ENCODE peak calls at places on chromosomes 6 and 20, in eight cellular contexts. C is HepG2, D is heart right ventricle, B is K562, Y is neuronal stem cell, A is astrocyte, N is mesenchymal stem cell, J is SK-N-SH. K is an unnamed sample. For H3K4me1, the result is how much of the 10 kb centered on the place peaks cover.

GRCh38 chr20:49646126-49646525 is 67.6 kb downstream of the B4GALT5 start:
- DNase-seq in C (no peak), D (no peak), B (no peak), Y (no peak), A (peak), N (no peak), J (no peak), K (no peak)

GRCh38 chr6:33885121-33886057 is 81.6 kb upstream of the MLN start:
- DNase-seq in C (no peak), D (no peak), B (no peak), Y (no peak), A (peak), N (peak), J (no peak), K (no peak)

GRCh38 chr20:12808006-12808567 is 200.7 kb upstream of the SPTLC3 start:
- DNase-seq in C (peak), D (no peak), B (peak), Y (no peak), A (no peak), N (no peak), J (peak), K (no peak)

GRCh38 chr20:54625497-54625896 is 150.1 kb downstream of the DOK5 start:
- DNase-seq in C (no peak), D (no peak), B (no peak), Y (no peak), A (no peak), N (no peak), J (no peak), K (no peak)

GRCh38 chr6:17588011-17588410 is 12.1 kb upstream of the FAM8A1 start:
- DNase-seq in C (no peak), D (no peak), B (no peak), Y (no peak), A (no peak), N (no peak), J (no peak), K (no peak)

GRCh38 chr20:52536841-52537400 is 345.3 kb upstream of the ZFP64 start:
- DNase-seq in C (no peak), D (no peak), B (no peak), Y (no peak), A (peak), N (peak), J (no peak), K (no peak)

GRCh38 chr6:147618927-147619326 is 110.4 kb downstream of the SAMD5 start:
- DNase-seq in C (no peak), D (no peak), B (no peak), Y (no peak), A (no peak), N (no peak), J (no peak), K (no peak)

GRCh38 chr6:82507112-82507511 is 143.5 kb downstream of the TPBG start:
- DNase-seq in C (no peak), D (no peak), B (no peak), Y (no peak), A (peak), N (no peak), J (no peak), K (no peak)

GRCh38 chr6:169702640-169703246 is 817 bp downstream of the C6orf120 start:
- DNase-seq in C (peak), D (peak), B (peak), Y (no peak), A (no peak), N (no peak), J (peak), K (no peak)

GRCh38 chr6:162733489-162733888 is 5.7 kb downstream of the PACRG start:
- DNase-seq in C (no peak), D (no peak), B (no peak), Y (no peak), A (no peak), N (no peak), J (no peak), K (peak)

GRCh38 chr6:25660512-25660911 is 8.5 kb downstream of the SCGN start:
- DNase-seq in C (peak), D (no peak), B (peak), Y (no peak), A (peak), N (peak), J (no peak), K (no peak)

DNA sequence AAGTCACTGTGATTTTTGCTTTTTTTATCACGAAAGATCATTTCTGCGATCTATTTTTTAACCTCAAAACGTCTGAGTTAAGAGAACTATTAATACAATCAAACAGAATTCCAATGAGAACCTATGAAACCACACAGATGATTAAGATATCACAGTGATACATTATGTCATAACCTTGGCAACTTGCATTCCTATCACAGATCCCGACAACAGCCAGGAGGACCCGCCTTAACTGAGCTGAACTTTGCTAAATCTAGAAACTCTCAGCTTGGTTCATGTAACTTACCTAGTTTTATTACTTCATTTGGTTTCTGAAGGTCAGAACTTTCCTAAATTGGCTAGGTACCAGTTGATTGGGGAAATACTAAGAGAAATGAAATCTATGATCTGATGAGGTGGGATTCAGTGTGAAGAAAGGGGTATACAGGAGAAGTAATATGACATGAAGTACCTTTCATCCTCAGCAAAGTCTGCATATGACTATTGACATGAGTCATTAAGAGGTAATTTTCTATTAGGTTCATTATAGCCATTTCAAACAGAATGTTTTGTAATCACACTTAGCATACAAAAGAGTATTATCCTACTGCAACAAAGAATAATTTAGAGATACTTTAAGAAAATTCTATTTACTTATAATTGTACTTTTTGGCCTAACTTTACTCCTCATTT is 11.2 kb downstream of the LYRM4 start:
- DNase-seq in C (no peak), D (no peak), B (no peak), Y (no peak), A (peak), N (no peak), J (no peak), K (no peak)
- H3K4me1 ChIP-seq in C (under half), D (under half), B (under half), Y (under half), A (under half), N (under half), J (under half), K (under half)

GRCh38 chr20:32247957-32248497 is 29.4 kb upstream of the KIF3B start:
- DNase-seq in C (no peak), D (no peak), B (no peak), Y (no peak), A (no peak), N (no peak), J (no peak), K (no peak)
- H3K27ac ChIP-seq in C (no peak), D (no peak), B (no peak), Y (no peak), A (no peak), N (no peak), J (no peak), K (no peak)

GRCh38 chr6:158666637-158667359 is 16.9 kb downstream of the SYTL3 start:
- DNase-seq in C (no peak), D (no peak), B (no peak), Y (no peak), A (peak), N (peak), J (no peak), K (no peak)

GRCh38 chr6:158662607-158663464 is 13.0 kb downstream of the SYTL3 start:
- DNase-seq in C (no peak), D (no peak), B (no peak), Y (no peak), A (peak), N (no peak), J (no peak), K (no peak)

GRCh38 chr6:158665332-158665731 is 15.5 kb downstream of the SYTL3 start:
- DNase-seq in C (no peak), D (no peak), B (no peak), Y (no peak), A (no peak), N (no peak), J (no peak), K (no peak)

GRCh38 chr6:158661156-158661555 is 11.3 kb downstream of the SYTL3 start:
- DNase-seq in C (no peak), D (no peak), B (no peak), Y (no peak), A (no peak), N (no peak), J (no peak), K (no peak)

DNA sequence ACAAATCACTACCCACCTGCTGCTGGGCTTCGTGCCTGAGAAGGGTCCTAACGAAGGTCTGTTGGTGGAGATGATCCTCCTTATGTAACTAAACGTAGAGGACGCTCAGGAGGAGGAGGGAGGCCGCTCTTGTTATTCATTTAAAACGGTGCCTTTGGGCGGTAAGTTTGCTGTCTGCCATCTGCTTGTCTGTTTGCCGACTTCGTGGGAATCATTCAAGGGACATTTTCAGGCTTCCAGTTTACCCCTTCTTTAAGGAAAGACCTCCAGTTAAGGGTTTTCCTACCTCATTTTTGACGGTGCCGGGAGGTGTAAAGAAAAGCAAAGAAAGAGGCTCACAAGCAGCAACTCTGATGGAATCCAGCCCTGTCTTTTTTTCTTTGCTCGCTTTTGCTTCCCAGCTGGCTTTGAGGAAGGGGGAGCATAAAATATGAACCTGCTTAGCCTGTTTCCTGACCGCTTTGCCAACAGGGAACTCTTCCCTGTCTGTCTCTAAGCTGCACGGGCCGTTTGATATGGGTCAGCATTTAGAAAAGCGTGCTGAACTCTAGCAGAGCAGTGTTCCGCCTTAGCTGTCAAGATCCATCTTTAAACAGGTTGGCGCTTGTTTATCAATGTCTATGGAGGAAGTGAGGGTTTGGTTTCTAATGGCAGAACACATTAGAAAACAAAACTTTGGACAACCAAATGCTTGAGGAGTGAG is 13.8 kb downstream of the SYTL3 start:
- DNase-seq in C (no peak), D (no peak), B (no peak), Y (no peak), A (no peak), N (no peak), J (no peak), K (no peak)
- H3K4me1 ChIP-seq in C (under half), D (under half), B (under half), Y (under half), A (under half), N (under half), J (under half), K (under half)

DNA sequence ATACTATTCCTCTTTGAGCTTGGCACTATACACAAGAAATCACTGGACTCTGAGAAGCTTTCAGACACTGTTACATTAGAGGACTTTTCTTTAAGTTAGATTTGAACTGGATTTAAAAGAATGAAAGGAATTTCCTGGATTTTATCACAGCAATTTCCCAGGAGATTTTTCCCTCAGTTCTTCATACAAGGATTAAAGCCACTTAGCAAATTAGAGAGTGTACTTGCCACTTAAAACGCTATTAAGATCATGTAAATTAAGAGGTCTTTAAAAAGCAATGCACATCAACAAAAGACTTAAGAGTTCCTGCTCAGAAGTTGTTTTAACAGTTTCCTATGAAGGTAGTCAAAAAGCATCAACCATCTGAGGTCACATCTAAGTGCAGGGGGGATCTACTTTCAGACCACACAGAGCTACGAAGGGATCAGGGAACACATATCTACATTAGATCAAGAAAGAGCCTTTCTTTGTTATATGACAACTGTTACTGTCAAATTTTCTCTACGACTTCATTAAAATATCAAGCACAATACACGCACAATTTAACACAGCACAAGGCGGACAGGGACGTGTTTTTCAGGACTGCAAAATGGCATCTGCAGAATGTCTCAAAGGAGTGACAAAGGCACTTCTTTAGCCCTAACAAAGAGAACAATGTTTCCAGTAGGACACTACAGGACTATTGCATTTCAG is 65.8 kb downstream of the EPB41L2 start:
- DNase-seq in C (no peak), D (no peak), B (no peak), Y (peak), A (peak), N (peak), J (no peak), K (no peak)
- H3K27ac ChIP-seq in C (no peak), D (peak), B (peak), Y (no peak), A (no peak), N (no peak), J (no peak), K (no peak)

GRCh38 chr20:62356948-62357667 is 10.0 kb downstream of the LAMA5 start:
- DNase-seq in C (no peak), D (peak), B (peak), Y (no peak), A (peak), N (peak), J (peak), K (peak)
- H3K4me1 ChIP-seq in C (half or more), D (half or more), B (under half), Y (under half), A (half or more), N (half or more), J (under half), K (under half)

GRCh38 chr6:46219661-46220060 is 48.9 kb upstream of the ENPP5 start:
- DNase-seq in C (no peak), D (no peak), B (no peak), Y (no peak), A (no peak), N (no peak), J (no peak), K (no peak)
- H3K27ac ChIP-seq in C (no peak), D (no peak), B (no peak), Y (no peak), A (no peak), N (no peak), J (no peak), K (no peak)

GRCh38 chr6:145250436-145250835 is 484.9 kb downstream of the EPM2A start:
- DNase-seq in C (no peak), D (no peak), B (no peak), Y (no peak), A (no peak), N (no peak), J (no peak), K (no peak)
- H3K4me1 ChIP-seq in C (under half), D (under half), B (under half), Y (under half), A (under half), N (under half), J (under half), K (under half)

DNA sequence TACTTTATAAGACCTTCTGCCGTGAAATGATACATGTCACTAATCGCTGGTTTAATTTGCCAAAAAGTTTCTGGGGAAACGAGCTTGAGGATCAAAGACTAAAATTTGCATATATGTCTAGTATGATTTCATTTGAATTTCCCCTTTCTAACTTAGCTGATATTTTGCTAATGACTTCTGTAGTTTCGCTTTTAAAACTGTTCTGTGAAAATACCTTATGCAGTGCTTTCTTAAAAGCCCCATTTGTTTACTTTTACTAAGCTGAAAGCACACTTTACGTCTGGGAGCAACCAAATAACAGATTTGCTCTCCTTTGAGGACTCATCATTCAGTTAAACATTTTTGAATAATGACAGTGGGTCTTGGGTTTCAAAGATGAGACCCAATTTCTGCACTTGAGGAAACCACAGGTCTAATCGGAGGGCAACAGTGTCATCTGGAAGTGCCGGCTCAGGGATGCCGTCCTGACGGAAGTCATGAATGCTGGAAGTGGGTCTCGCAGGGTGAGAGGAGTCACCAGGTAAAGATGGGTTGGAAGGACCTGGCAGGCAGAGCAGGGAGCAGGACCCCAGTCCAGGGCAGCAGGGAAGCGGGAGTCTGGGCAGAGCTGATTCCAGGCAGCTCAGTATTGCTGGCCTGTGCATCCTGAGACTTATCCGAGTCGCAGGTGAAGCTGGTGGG is 33.2 kb downstream of the PLEKHG1 start:
- DNase-seq in C (no peak), D (no peak), B (no peak), Y (no peak), A (no peak), N (no peak), J (no peak), K (no peak)
- H3K27ac ChIP-seq in C (no peak), D (no peak), B (no peak), Y (no peak), A (no peak), N (no peak), J (no peak), K (no peak)

DNA sequence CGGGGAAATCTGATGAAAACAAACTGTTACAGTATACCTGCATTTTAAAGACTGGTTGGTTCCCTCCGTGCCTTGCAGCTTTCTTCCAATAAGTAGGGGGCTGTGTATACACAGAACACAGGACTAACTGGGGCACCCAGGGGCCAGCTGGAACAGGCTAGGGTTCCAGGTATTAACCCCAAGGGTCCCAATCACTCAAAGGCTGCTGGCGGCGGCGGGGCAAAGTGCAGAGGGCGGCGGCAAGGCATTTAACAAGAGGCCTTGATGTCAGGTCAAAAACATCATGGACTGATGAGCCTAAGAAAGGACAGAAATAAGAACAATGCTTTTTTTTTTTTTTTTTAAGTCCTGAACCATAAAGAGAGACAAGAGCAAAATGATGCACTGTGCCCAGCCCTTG is 2.5 kb downstream of the PMEPA1 start:
- DNase-seq in C (no peak), D (no peak), B (no peak), Y (no peak), A (no peak), N (no peak), J (no peak), K (no peak)
- H3K4me1 ChIP-seq in C (under half), D (half or more), B (under half), Y (under half), A (under half), N (under half), J (under half), K (under half)

GRCh38 chr6:134631398-134631924 is 313.5 kb upstream of the SGK1 start:
- DNase-seq in C (no peak), D (no peak), B (no peak), Y (no peak), A (no peak), N (no peak), J (no peak), K (no peak)
- H3K27ac ChIP-seq in C (no peak), D (no peak), B (no peak), Y (no peak), A (no peak), N (no peak), J (no peak), K (no peak)